ENCODE peak calls at places on chromosomes 6 and 20, in nine cellular contexts. One of them, this sample, is unnamed.

GRCh38 chr6:170251776-170252571 is 38.9 kb downstream of the DLL1 start:
- DNase-seq in HepG2: no peak
- DNase-seq in tibial nerve: no peak
- DNase-seq in testis: no peak
- DNase-seq in stomach: no peak
- DNase-seq in thyroid gland: no peak
- DNase-seq in Peyer's patch: no peak
- DNase-seq in IMR-90: no peak
- DNase-seq in ovary: no peak
- DNase-seq in this sample: no peak

GRCh38 chr20:24872291-24873014 is 76.6 kb upstream of the CST7 start:
- DNase-seq in HepG2: no peak
- DNase-seq in tibial nerve: no peak
- DNase-seq in testis: peak; percentile 38
- DNase-seq in stomach: no peak
- DNase-seq in thyroid gland: peak; percentile 54
- DNase-seq in Peyer's patch: no peak
- DNase-seq in IMR-90: no peak
- DNase-seq in ovary: no peak
- DNase-seq in this sample: no peak

GRCh38 chr6:43856005-43856765 is 86.2 kb downstream of the VEGFA start:
- DNase-seq in HepG2: peak; percentile 86
- DNase-seq in tibial nerve: no peak
- DNase-seq in testis: peak; percentile 40
- DNase-seq in stomach: peak; percentile 78
- DNase-seq in thyroid gland: peak; percentile 75
- DNase-seq in Peyer's patch: peak; percentile 62
- DNase-seq in IMR-90: peak; percentile 40
- DNase-seq in ovary: no peak
- DNase-seq in this sample: no peak

GRCh38 chr6:99980741-99981140 is 13.3 kb downstream of the MCHR2 start:
- DNase-seq in HepG2: no peak
- DNase-seq in tibial nerve: no peak
- DNase-seq in testis: no peak
- DNase-seq in stomach: no peak
- DNase-seq in thyroid gland: no peak
- DNase-seq in Peyer's patch: no peak
- DNase-seq in IMR-90: no peak
- DNase-seq in ovary: no peak
- DNase-seq in this sample: no peak

GRCh38 chr6:143802833-143803565 is 40.1 kb upstream of the LTV1 start:
- DNase-seq in HepG2: no peak
- DNase-seq in tibial nerve: no peak
- DNase-seq in testis: no peak
- DNase-seq in stomach: no peak
- DNase-seq in thyroid gland: no peak
- DNase-seq in Peyer's patch: no peak
- DNase-seq in IMR-90: peak; percentile 73
- DNase-seq in ovary: no peak
- DNase-seq in this sample: no peak

GRCh38 chr6:45052325-45052724 is 275.8 kb upstream of the RUNX2 start:
- DNase-seq in HepG2: no peak
- DNase-seq in tibial nerve: no peak
- DNase-seq in testis: no peak
- DNase-seq in stomach: no peak
- DNase-seq in thyroid gland: no peak
- DNase-seq in Peyer's patch: no peak
- DNase-seq in IMR-90: no peak
- DNase-seq in ovary: no peak
- DNase-seq in this sample: no peak

GRCh38 chr6:157879873-157880254 is 56.8 kb downstream of the SNX9 start:
- DNase-seq in HepG2: no peak
- DNase-seq in tibial nerve: no peak
- DNase-seq in testis: no peak
- DNase-seq in stomach: no peak
- DNase-seq in thyroid gland: peak; percentile 86
- DNase-seq in Peyer's patch: no peak
- DNase-seq in IMR-90: no peak
- DNase-seq in ovary: no peak
- DNase-seq in this sample: no peak

GRCh38 chr6:158684311-158684710 is 34.5 kb downstream of the SYTL3 start:
- DNase-seq in HepG2: no peak
- DNase-seq in tibial nerve: no peak
- DNase-seq in testis: no peak
- DNase-seq in stomach: no peak
- DNase-seq in thyroid gland: no peak
- DNase-seq in Peyer's patch: no peak
- DNase-seq in IMR-90: no peak
- DNase-seq in ovary: no peak
- DNase-seq in this sample: no peak

GRCh38 chr20:63051911-63052310 is 45.1 kb upstream of the BHLHE23 start:
- DNase-seq in HepG2: no peak
- DNase-seq in tibial nerve: no peak
- DNase-seq in testis: no peak
- DNase-seq in stomach: no peak
- DNase-seq in thyroid gland: no peak
- DNase-seq in Peyer's patch: no peak
- DNase-seq in IMR-90: no peak
- DNase-seq in ovary: no peak
- DNase-seq in this sample: no peak

GRCh38 chr6:83221886-83222479 is 28.8 kb downstream of the RWDD2A start:
- DNase-seq in HepG2: peak; percentile 34
- DNase-seq in tibial nerve: no peak
- DNase-seq in testis: no peak
- DNase-seq in stomach: no peak
- DNase-seq in thyroid gland: no peak
- DNase-seq in Peyer's patch: no peak
- DNase-seq in IMR-90: peak; percentile 54
- DNase-seq in ovary: no peak
- DNase-seq in this sample: no peak

GRCh38 chr6:143176090-143177021 is 115.7 kb downstream of the AIG1 start:
- DNase-seq in HepG2: no peak
- DNase-seq in tibial nerve: no peak
- DNase-seq in testis: peak; percentile 63
- DNase-seq in stomach: no peak
- DNase-seq in thyroid gland: no peak
- DNase-seq in Peyer's patch: no peak
- DNase-seq in IMR-90: peak; percentile 88
- DNase-seq in ovary: no peak
- DNase-seq in this sample: no peak

GRCh38 chr20:63309261-63310071 is 16.5 kb downstream of the COL20A1 start:
- DNase-seq in HepG2: peak; percentile 41
- DNase-seq in tibial nerve: no peak
- DNase-seq in testis: peak; percentile 54
- DNase-seq in stomach: peak; percentile 36
- DNase-seq in thyroid gland: peak; percentile 50
- DNase-seq in Peyer's patch: no peak
- DNase-seq in IMR-90: peak; percentile 24
- DNase-seq in ovary: peak; percentile 44
- DNase-seq in this sample: no peak

GRCh38 chr20:443223-443793 is 19.0 kb downstream of the TBC1D20 start:
- DNase-seq in HepG2: no peak
- DNase-seq in tibial nerve: no peak
- DNase-seq in testis: no peak
- DNase-seq in stomach: no peak
- DNase-seq in thyroid gland: no peak
- DNase-seq in Peyer's patch: no peak
- DNase-seq in IMR-90: no peak
- DNase-seq in ovary: no peak
- DNase-seq in this sample: no peak

GRCh38 chr6:46276571-46277142 is 105.9 kb upstream of the ENPP5 start:
- DNase-seq in HepG2: no peak
- DNase-seq in tibial nerve: no peak
- DNase-seq in testis: no peak
- DNase-seq in stomach: no peak
- DNase-seq in thyroid gland: no peak
- DNase-seq in Peyer's patch: no peak
- DNase-seq in IMR-90: no peak
- DNase-seq in ovary: no peak
- DNase-seq in this sample: no peak

GRCh38 chr20:12617076-12617475 is 391.7 kb upstream of the SPTLC3 start:
- DNase-seq in HepG2: no peak
- DNase-seq in tibial nerve: no peak
- DNase-seq in testis: no peak
- DNase-seq in stomach: peak; percentile 62
- DNase-seq in thyroid gland: no peak
- DNase-seq in Peyer's patch: no peak
- DNase-seq in IMR-90: no peak
- DNase-seq in ovary: no peak
- DNase-seq in this sample: no peak

GRCh38 chr6:31267504-31268371 is 4.2 kb downstream of the HLA-C start:
- DNase-seq in HepG2: no peak
- DNase-seq in tibial nerve: no peak
- DNase-seq in testis: no peak
- DNase-seq in stomach: no peak
- DNase-seq in thyroid gland: no peak
- DNase-seq in Peyer's patch: no peak
- DNase-seq in IMR-90: no peak
- DNase-seq in ovary: no peak
- DNase-seq in this sample: no peak

GRCh38 chr6:35945650-35946025 is 24.7 kb upstream of the SRPK1 start:
- DNase-seq in HepG2: no peak
- DNase-seq in tibial nerve: no peak
- DNase-seq in testis: no peak
- DNase-seq in stomach: no peak
- DNase-seq in thyroid gland: no peak
- DNase-seq in Peyer's patch: no peak
- DNase-seq in IMR-90: peak; percentile 51
- DNase-seq in ovary: no peak
- DNase-seq in this sample: no peak

GRCh38 chr6:35954335-35954734 is 33.4 kb upstream of the SRPK1 start:
- DNase-seq in HepG2: no peak
- DNase-seq in tibial nerve: no peak
- DNase-seq in testis: no peak
- DNase-seq in stomach: no peak
- DNase-seq in thyroid gland: no peak
- DNase-seq in Peyer's patch: no peak
- DNase-seq in IMR-90: peak; percentile 27
- DNase-seq in ovary: no peak
- DNase-seq in this sample: no peak

GRCh38 chr6:35943390-35943789 is 22.5 kb upstream of the SRPK1 start:
- DNase-seq in HepG2: no peak
- DNase-seq in tibial nerve: no peak
- DNase-seq in testis: no peak
- DNase-seq in stomach: no peak
- DNase-seq in thyroid gland: no peak
- DNase-seq in Peyer's patch: no peak
- DNase-seq in IMR-90: no peak
- DNase-seq in ovary: no peak
- DNase-seq in this sample: no peak

GRCh38 chr6:35948725-35949124 is 27.8 kb upstream of the SRPK1 start:
- DNase-seq in HepG2: peak; percentile 38
- DNase-seq in tibial nerve: no peak
- DNase-seq in testis: no peak
- DNase-seq in stomach: no peak
- DNase-seq in thyroid gland: no peak
- DNase-seq in Peyer's patch: no peak
- DNase-seq in IMR-90: peak; percentile 12
- DNase-seq in ovary: no peak
- DNase-seq in this sample: no peak
- TF ChIP-seq CTCF in HepG2: peak; percentile 47
- TF ChIP-seq CTCF in tibial nerve: no peak
- TF ChIP-seq CTCF in testis: no peak
- TF ChIP-seq CTCF in stomach: no peak
- TF ChIP-seq CTCF in thyroid gland: no peak
- TF ChIP-seq CTCF in Peyer's patch: no peak
- TF ChIP-seq CTCF in IMR-90: no peak
- TF ChIP-seq CTCF in ovary: no peak
- TF ChIP-seq CTCF in this sample: no peak

GRCh38 chr20:49913399-49914047 is 1.8 kb downstream of the SPATA2 start:
- DNase-seq in HepG2: no peak
- DNase-seq in tibial nerve: no peak
- DNase-seq in testis: no peak
- DNase-seq in stomach: no peak
- DNase-seq in thyroid gland: peak; percentile 72
- DNase-seq in Peyer's patch: no peak
- DNase-seq in IMR-90: peak; percentile 42
- DNase-seq in ovary: no peak
- DNase-seq in this sample: no peak
- H3K4me3 ChIP-seq in HepG2: peak overlapping the region; percentile 74
- H3K4me3 ChIP-seq in tibial nerve: no peak overlapping the region
- H3K4me3 ChIP-seq in testis: no peak overlapping the region
- H3K4me3 ChIP-seq in stomach: peak overlapping the region; percentile 94
- H3K4me3 ChIP-seq in thyroid gland: no peak overlapping the region
- H3K4me3 ChIP-seq in Peyer's patch: peak overlapping the region; percentile 79
- H3K4me3 ChIP-seq in IMR-90: no peak overlapping the region
- H3K4me3 ChIP-seq in ovary: no peak overlapping the region
- H3K4me3 ChIP-seq in this sample: no peak overlapping the region

DNA sequence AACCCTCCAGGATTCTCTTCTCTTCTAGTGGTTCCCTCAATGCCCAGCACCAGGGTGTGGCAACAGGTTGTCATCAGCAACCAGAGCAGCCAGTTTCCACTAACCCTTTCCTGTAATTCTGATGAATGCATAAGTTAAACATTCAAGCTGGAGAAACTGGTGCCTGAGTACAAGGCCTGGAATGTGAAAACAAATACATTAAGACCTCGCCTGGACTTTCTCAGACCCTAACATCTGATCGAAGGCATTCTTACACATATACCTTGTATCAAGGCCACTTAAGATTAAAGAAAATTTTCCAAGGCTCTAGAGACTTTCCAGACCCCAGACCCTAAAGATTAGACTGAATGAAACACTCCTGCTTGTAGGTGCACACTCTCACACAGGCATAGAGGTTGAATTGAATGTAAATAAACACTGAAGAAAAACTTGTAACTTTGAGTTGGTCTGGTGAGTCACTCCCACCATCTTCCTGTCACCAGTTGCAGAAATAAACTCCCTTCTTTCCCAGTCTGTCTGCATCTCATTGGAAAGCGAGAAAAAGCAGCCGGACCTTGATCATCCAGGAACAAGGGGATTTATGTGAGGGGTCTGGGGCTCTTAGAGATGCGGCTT is 9.0 kb downstream of the LRP11 start:
- DNase-seq in HepG2: peak; percentile 78
- DNase-seq in tibial nerve: no peak
- DNase-seq in testis: no peak
- DNase-seq in stomach: peak; percentile 42
- DNase-seq in thyroid gland: no peak
- DNase-seq in Peyer's patch: no peak
- DNase-seq in IMR-90: peak; percentile 94
- DNase-seq in ovary: no peak
- DNase-seq in this sample: no peak
- TF ChIP-seq POLR2A in HepG2: no peak
- TF ChIP-seq POLR2A in tibial nerve: no peak
- TF ChIP-seq POLR2A in testis: no peak
- TF ChIP-seq POLR2A in stomach: no peak
- TF ChIP-seq POLR2A in thyroid gland: no peak
- TF ChIP-seq POLR2A in Peyer's patch: no peak
- TF ChIP-seq POLR2A in IMR-90: peak; percentile 83
- TF ChIP-seq POLR2A in ovary: no peak
- TF ChIP-seq POLR2A in this sample: no peak

DNA sequence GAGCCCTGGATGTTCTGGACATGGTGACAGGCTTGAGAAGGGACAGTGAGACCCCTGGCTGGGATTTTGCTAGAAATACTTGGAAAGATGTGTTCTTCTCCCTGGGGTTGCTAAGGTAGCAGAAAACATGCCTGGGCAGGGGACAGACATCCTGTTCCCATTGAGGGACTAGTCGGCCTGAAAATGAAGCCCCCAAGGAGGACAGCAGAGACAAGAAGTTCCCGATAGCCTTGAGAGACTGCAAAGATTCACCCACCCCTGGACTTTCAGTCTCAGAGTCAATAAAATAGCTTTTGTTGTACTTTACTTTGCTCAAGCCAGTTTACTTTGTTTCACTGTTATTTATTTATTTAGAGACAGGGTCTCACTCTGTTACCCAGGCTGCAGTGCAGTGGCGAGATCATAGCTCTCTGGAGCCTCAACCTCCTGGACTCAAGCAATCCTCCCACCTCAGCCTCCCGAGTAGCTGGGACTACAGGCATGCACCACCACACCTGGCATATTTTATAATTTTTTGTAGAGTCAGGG is 28.4 kb downstream of the ATP9A start:
- DNase-seq in HepG2: no peak
- DNase-seq in tibial nerve: no peak
- DNase-seq in testis: no peak
- DNase-seq in stomach: no peak
- DNase-seq in thyroid gland: no peak
- DNase-seq in Peyer's patch: no peak
- DNase-seq in IMR-90: no peak
- DNase-seq in ovary: no peak
- DNase-seq in this sample: no peak
- TF ChIP-seq CTCF in HepG2: no peak
- TF ChIP-seq CTCF in tibial nerve: no peak
- TF ChIP-seq CTCF in testis: no peak
- TF ChIP-seq CTCF in stomach: no peak
- TF ChIP-seq CTCF in thyroid gland: no peak
- TF ChIP-seq CTCF in Peyer's patch: no peak
- TF ChIP-seq CTCF in IMR-90: no peak
- TF ChIP-seq CTCF in ovary: no peak
- TF ChIP-seq CTCF in this sample: no peak